ENCODE peak calls at places on chromosomes 13 and 19, in six cellular contexts. T, A, L, G, W and P are unnamed samples.

GRCh38 chr13:20264271-20265018 is 32.3 kb upstream of the GJB6 start:
- DNase-seq in W (no peak), G (peak), L (no peak), A (no peak), T (no peak), P (no peak)

GRCh38 chr19:9917322-9917721 is 19.0 kb downstream of the OLFM2 start:
- DNase-seq in W (peak), L (peak), G (no peak), T (no peak), A (no peak), P (no peak)

GRCh38 chr13:38346764-38347163 is 2.9 kb upstream of the UFM1 start:
- DNase-seq in T (no peak), A (no peak), G (no peak), L (no peak), W (no peak), P (no peak)

GRCh38 chr13:28707629-28708427 is 10.9 kb downstream of the SLC46A3 start:
- DNase-seq in T (no peak), W (no peak), L (no peak), A (no peak), G (peak), P (no peak)

GRCh38 chr19:28883241-28883693 is 329.7 kb downstream of the UQCRFS1 start:
- DNase-seq in W (no peak), A (no peak), G (no peak), T (no peak), L (no peak), P (no peak)

GRCh38 chr13:45396548-45397095 is 21.6 kb downstream of the SLC25A30 start:
- DNase-seq in A (no peak), G (no peak), W (no peak), T (no peak), L (no peak), P (no peak)

GRCh38 chr13:113666951-113667701 is at the start of gene GRK1:
- DNase-seq in A (no peak), L (no peak), G (no peak), W (no peak), T (no peak), P (no peak)

GRCh38 chr13:110232756-110233155 is 74.2 kb downstream of the COL4A1 start:
- DNase-seq in G (no peak), W (no peak), T (peak), L (no peak), A (no peak), P (no peak)

GRCh38 chr19:17755977-17756670 is 4.8 kb downstream of the FCHO1 start:
- DNase-seq in T (peak), L (peak), A (peak), W (no peak), G (peak), P (peak)

GRCh38 chr13:38636106-38636505 is 50.8 kb upstream of the FREM2 start:
- DNase-seq in T (no peak), G (no peak), A (no peak), L (no peak), W (no peak), P (no peak)

GRCh38 chr13:113493315-113493951 is 2.9 kb upstream of the DCUN1D2 start:
- DNase-seq in T (no peak), L (no peak), G (peak), A (no peak), W (peak), P (no peak)

GRCh38 chr19:45469835-45470146 is 2.0 kb downstream of the FOSB start:
- DNase-seq in G (no peak), L (peak), A (peak), W (peak), T (no peak), P (peak)

GRCh38 chr13:111599791-111600190 is 279.3 kb downstream of the TEX29 start:
- DNase-seq in L (no peak), W (no peak), A (no peak), G (no peak), T (no peak), P (no peak)

GRCh38 chr13:110448230-110448629 is 113.3 kb downstream of the RAB20 start:
- DNase-seq in T (no peak), W (no peak), G (no peak), L (no peak), A (no peak), P (no peak)

GRCh38 chr19:46823049-46823448 is 27.6 kb downstream of the AP2S1 start:
- DNase-seq in W (no peak), T (no peak), L (no peak), G (no peak), A (no peak), P (no peak)

GRCh38 chr19:58575183-58576041 is 2.3 kb upstream of the MZF1 start:
- DNase-seq in A (peak), T (peak), W (peak), G (peak), L (peak), P (peak)

GRCh38 chr13:27920677-27921420 is 1.0 kb downstream of the PDX1 start:
- DNase-seq in L (no peak), T (peak), A (no peak), G (no peak), W (no peak), P (peak)

GRCh38 chr13:67410645-67411044 is 180.5 kb upstream of the PCDH9 start:
- DNase-seq in W (no peak), G (no peak), L (no peak), T (no peak), A (no peak), P (no peak)

GRCh38 chr13:81383441-81383840 is 1042.5 kb upstream of the SPRY2 start:
- DNase-seq in A (no peak), W (no peak), G (no peak), T (no peak), L (no peak), P (no peak)

GRCh38 chr19:40717880-40718773 is 1.2 kb downstream of the ITPKC start:
- DNase-seq in W (peak), G (no peak), A (no peak), T (no peak), L (peak), P (no peak)

GRCh38 chr13:109976206-109976997 is 190.0 kb upstream of the IRS2 start:
- DNase-seq in L (no peak), W (no peak), G (no peak), A (no peak), T (no peak), P (no peak)

GRCh38 chr19:7968008-7968795 is 24.7 kb upstream of the TIMM44 start:
- DNase-seq in G (no peak), T (no peak), A (no peak), W (no peak), L (no peak), P (no peak)

GRCh38 chr19:7971553-7972520 is 28.4 kb upstream of the TIMM44 start:
- DNase-seq in A (no peak), W (no peak), T (no peak), G (no peak), L (no peak), P (no peak)

GRCh38 chr19:7970716-7971448 is 27.4 kb upstream of the TIMM44 start:
- DNase-seq in A (peak), G (no peak), T (peak), L (peak), W (peak), P (peak)

GRCh38 chr19:7969560-7969949 is 26.1 kb upstream of the TIMM44 start:
- DNase-seq in A (no peak), W (no peak), T (no peak), L (no peak), G (no peak), P (no peak)

GRCh38 chr19:7968796-7969559 is 25.5 kb upstream of the TIMM44 start:
- DNase-seq in T (no peak), G (no peak), A (no peak), L (peak), W (no peak), P (no peak)
- TF ChIP-seq TAF1 in T (no peak), G (no peak), A (no peak), L (no peak), W (no peak), P (no peak)

GRCh38 chr13:52615817-52616216 is 26.4 kb upstream of the HNRNPA1L2 start:
- DNase-seq in T (no peak), L (no peak), W (peak), A (no peak), G (no peak), P (no peak)

GRCh38 chr13:52615134-52615801 is 27.0 kb upstream of the HNRNPA1L2 start:
- DNase-seq in L (no peak), A (no peak), T (no peak), G (no peak), W (no peak), P (no peak)

DNA sequence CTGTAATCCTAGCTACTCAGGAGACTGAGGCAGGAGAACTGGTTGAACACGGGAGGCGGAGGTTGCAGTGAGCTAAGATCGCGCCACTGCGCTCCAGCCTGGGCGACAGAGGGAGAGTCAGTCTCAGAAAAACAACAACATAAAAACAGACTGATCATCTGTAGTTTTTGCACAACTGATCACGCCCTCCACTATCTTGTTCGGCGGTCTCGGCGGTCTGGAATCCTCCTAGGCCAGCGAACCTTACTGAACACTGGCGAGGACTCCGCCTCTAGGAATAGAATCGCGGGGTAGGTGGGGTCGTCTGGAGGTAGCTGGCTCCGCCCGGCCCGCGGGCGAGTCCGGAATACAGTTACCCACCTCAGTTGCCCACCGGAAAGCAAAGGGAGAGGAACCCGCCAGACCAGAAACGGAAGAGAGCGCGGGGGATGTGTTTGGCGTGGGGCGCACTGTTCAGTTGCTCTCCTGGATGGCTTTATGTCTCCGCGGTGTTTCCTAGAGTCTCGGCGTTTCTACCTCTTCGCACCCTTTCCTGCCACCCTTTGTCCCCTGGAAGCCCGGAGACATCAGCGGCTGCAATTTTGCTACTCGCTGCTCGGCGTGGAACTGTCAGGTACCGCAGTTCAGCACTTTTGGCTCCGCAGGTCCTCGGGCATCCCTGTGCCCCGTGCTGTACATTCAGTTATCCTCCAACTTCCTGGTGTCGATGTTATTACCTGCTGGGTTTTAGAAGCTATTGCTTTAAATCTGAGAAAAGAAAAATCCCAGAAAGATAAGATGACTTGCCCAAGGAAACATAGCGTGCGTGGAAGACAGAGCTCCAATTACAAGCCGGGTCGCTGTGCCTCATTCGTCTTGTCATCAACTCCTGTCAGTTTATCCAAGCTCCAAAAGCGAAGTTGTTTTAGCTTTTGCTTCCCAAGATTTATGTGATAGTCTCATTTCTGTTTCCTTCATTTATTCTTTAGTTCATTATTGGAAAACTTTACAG is 24.9 kb upstream of the HNRNPA1L2 start:
- DNase-seq in L (peak), G (peak), W (peak), A (peak), T (peak), P (peak)
- TF ChIP-seq POLR2A in L (peak), G (peak), W (peak), A (peak), T (peak), P (peak)

DNA sequence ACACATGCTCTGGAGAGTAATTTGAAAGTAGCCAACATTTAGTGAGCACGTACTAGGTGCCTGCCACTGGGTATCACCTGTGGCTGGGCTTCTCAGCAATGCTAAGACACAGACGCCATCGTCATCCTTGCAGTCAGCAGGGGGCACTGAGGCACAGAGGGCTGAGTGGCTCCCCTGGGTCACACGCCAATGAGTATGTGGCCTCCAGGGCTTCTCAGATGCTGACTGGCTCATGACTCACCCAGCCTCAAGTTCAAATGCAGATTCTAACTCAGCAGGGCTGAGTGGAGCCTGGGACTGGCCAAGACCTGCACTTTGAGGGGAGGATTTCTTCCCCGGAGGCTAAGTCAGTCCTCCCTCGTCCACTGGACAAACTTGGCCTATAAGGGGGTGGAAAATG is 115.1 kb upstream of the CACNA1A start:
- DNase-seq in G (no peak), W (no peak), T (no peak), L (no peak), A (no peak), P (no peak)
- TF ChIP-seq TAF1 in G (no peak), W (no peak), T (no peak), L (no peak), A (no peak), P (no peak)

GRCh38 chr19:7648265-7649014 is 11.5 kb downstream of the STXBP2 start:
- DNase-seq in T (no peak), A (no peak), G (no peak), W (no peak), L (no peak), P (peak)

GRCh38 chr19:7650148-7650547 is 13.2 kb downstream of the STXBP2 start:
- DNase-seq in T (no peak), L (no peak), G (no peak), W (no peak), A (no peak), P (no peak)

GRCh38 chr19:7655581-7655980 is 13.3 kb upstream of the RETN start:
- DNase-seq in A (no peak), T (no peak), L (no peak), G (no peak), W (no peak), P (no peak)

GRCh38 chr19:7654401-7654800 is 14.4 kb upstream of the RETN start:
- DNase-seq in A (no peak), W (no peak), G (no peak), L (no peak), T (no peak), P (no peak)

GRCh38 chr19:7652061-7652641 is 15.2 kb downstream of the STXBP2 start:
- DNase-seq in A (peak), W (peak), G (peak), L (peak), T (peak), P (peak)
- TF ChIP-seq POLR2A in A (no peak), W (no peak), G (no peak), L (no peak), T (no peak), P (no peak)

GRCh38 chr13:84126671-84127171 is 244.4 kb upstream of the SLITRK1 start:
- DNase-seq in G (peak), T (no peak), A (no peak), W (no peak), L (no peak), P (no peak)

GRCh38 chr13:84118845-84119409 is 236.7 kb upstream of the SLITRK1 start:
- DNase-seq in G (no peak), A (no peak), T (no peak), L (no peak), W (no peak), P (no peak)

GRCh38 chr13:84121456-84121855 is 239.2 kb upstream of the SLITRK1 start:
- DNase-seq in A (no peak), L (no peak), G (no peak), T (no peak), W (no peak), P (no peak)
- TF ChIP-seq TAF1 in A (no peak), L (no peak), G (no peak), T (no peak), W (no peak), P (no peak)

GRCh38 chr19:54232552-54232934 is 9.7 kb upstream of the LILRB3 start:
- DNase-seq in W (peak), T (no peak), A (no peak), G (no peak), L (no peak), P (no peak)

GRCh38 chr19:54233941-54234340 is 8.6 kb downstream of the LILRA6 start:
- DNase-seq in T (no peak), G (no peak), A (no peak), W (no peak), L (no peak), P (no peak)

GRCh38 chr19:54230031-54230430 is 7.2 kb upstream of the LILRB3 start:
- DNase-seq in A (no peak), W (no peak), L (no peak), G (no peak), T (no peak), P (no peak)

GRCh38 chr19:54229146-54229545 is 6.3 kb upstream of the LILRB3 start:
- DNase-seq in T (no peak), G (no peak), A (no peak), L (no peak), W (no peak), P (no peak)

GRCh38 chr19:54231077-54231931 is 8.5 kb upstream of the LILRB3 start:
- DNase-seq in T (peak), A (peak), L (peak), W (peak), G (no peak), P (peak)
- TF ChIP-seq POLR2A in T (no peak), A (no peak), L (no peak), W (no peak), G (no peak), P (no peak)